ENCODE peak calls at places on chromosomes 6 and 20, in nine cellular contexts. D is neural progenitor cell, Q is GM12865, J is pancreas, I is GM06990, O is HFFc6, S is AG09319, P is cardiac fibroblast, F is GM20000. W is an unnamed sample.

GRCh38 chr6:138989098-138989983 is 1.3 kb upstream of the REPS1 start:
- DNase-seq in S (no peak), D (no peak), I (no peak), Q (no peak), F (no peak), J (no peak), P (no peak), O (no peak), W (no peak)

GRCh38 chr6:63740709-63741108 is 105.1 kb downstream of the PHF3 start:
- DNase-seq in I (no peak), Q (no peak), P (peak; percentile 85), F (no peak), J (no peak), D (no peak), S (peak; percentile 25), O (peak; percentile 80), W (no peak)

GRCh38 chr20:47677314-47678129 is 107.8 kb downstream of the SULF2 start:
- DNase-seq in Q (peak; percentile 76), S (no peak), D (peak; percentile 75), O (no peak), I (peak; percentile 73), J (no peak), F (peak; percentile 83), P (peak; percentile 46), W (peak; percentile 85)

GRCh38 chr6:129267028-129267427 is 384.1 kb downstream of the LAMA2 start:
- DNase-seq in J (no peak), S (no peak), I (no peak), Q (no peak), F (no peak), D (peak; percentile 28), P (no peak), O (no peak), W (no peak)

GRCh38 chr20:25517124-25517523 is 68.2 kb downstream of the NINL start:
- DNase-seq in I (no peak), F (no peak), O (no peak), J (no peak), S (no peak), P (no peak), D (no peak), Q (no peak), W (no peak)

GRCh38 chr6:113654396-113654795 is 202.7 kb upstream of the MARCKS start:
- DNase-seq in Q (no peak), S (no peak), J (peak; percentile 94), O (peak; percentile 59), P (peak; percentile 65), F (no peak), D (no peak), I (no peak), W (no peak)

GRCh38 chr20:63667858-63668257 is 9.7 kb downstream of the RTEL1 start:
- DNase-seq in P (no peak), O (no peak), D (no peak), S (no peak), Q (no peak), F (no peak), I (no peak), J (no peak), W (no peak)

GRCh38 chr6:145865175-145865574 is 50.6 kb upstream of the FBXO30 start:
- DNase-seq in P (no peak), D (peak; percentile 19), O (no peak), Q (peak; percentile 51), I (peak; percentile 15), S (no peak), F (no peak), J (no peak), W (no peak)

GRCh38 chr20:25297141-25297905 is 49.4 kb downstream of the PYGB start:
- DNase-seq in I (no peak), Q (peak; percentile 86), P (no peak), D (no peak), S (no peak), F (peak; percentile 81), J (peak; percentile 53), O (no peak), W (no peak)

DNA sequence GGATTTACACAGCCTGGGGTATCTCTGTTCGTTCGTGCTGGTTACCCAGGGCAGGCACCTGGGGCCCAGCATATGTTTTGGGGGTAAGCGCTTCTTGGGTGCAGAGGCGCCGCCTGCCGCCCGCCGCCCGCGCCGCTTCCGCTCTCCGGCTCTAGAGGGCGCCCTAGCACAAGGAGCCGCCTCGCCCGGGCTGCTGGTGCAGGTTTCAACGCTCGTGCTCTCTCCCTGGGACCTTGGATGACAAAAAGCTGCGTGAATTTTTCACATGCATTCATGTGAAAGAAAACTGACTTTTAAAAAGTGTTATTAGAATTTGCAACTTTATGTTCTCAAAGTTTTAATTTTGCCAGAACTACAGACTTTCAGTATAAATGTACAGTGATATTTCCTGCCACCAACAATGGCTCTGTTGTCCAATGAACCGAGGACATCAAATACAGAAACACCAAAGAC is 32.5 kb downstream of the PRR18 start:
- DNase-seq in J (peak; percentile 88), O (peak; percentile 10), D (peak; percentile 77), P (peak; percentile 56), F (peak; percentile 81), I (peak; percentile 82), S (no peak), Q (peak; percentile 87), W (peak; percentile 91)
- TF ChIP-seq CTCF in J (peak; percentile 99), O (peak; percentile 93), D (peak; percentile 99), P (peak; percentile 90), F (peak; percentile 99), I (peak; percentile 100), S (peak; percentile 99), Q (peak; percentile 99), W (peak; percentile 87)

GRCh38 chr6:126307859-126308258 is 32.1 kb upstream of the CENPW start:
- DNase-seq in D (no peak), O (peak; percentile 77), I (no peak), F (no peak), P (peak; percentile 81), S (no peak), J (no peak), Q (no peak), W (no peak)

GRCh38 chr6:126308367-126308766 is 31.5 kb upstream of the CENPW start:
- DNase-seq in Q (no peak), O (no peak), F (no peak), J (no peak), I (no peak), P (no peak), S (no peak), D (no peak), W (no peak)

DNA sequence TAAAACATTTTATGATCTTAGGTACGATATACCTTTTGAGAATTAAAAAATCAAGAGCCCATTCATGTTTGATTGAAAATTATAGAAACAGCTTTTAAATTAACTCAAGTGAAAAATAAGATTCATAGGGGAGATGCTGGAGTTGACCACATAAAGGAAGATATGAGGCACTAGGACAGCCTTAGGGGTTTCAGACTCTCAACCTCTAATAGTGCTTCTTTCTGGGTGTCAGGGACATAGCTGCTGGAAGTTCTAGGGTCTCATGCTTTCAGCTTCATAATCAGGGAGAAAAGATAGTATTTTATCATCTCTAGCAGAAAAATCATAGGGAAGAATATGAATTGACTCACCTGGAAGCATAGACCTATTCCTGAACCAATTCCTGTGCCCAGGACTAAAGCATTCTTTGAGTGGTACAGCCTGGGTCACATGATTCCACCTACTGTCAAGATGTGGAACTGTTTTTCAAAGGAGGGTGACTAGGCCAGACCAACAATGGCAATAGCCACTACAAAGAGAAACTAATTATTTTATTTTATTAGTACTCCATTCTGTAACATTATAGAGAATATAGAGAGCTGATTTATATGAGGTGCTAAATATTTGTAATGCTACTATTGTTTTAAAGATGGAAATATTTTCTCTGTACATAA is 27.8 kb upstream of the CENPW start:
- DNase-seq in J (no peak), S (no peak), P (peak; percentile 26), O (peak; percentile 7), D (peak; percentile 3), I (no peak), Q (peak; percentile 27), F (peak; percentile 19), W (no peak)
- TF ChIP-seq CTCF in J (no peak), S (peak; percentile 17), P (peak; percentile 41), O (peak; percentile 61), D (peak; percentile 45), I (peak; percentile 48), Q (peak; percentile 25), F (no peak), W (peak; percentile 22)

DNA sequence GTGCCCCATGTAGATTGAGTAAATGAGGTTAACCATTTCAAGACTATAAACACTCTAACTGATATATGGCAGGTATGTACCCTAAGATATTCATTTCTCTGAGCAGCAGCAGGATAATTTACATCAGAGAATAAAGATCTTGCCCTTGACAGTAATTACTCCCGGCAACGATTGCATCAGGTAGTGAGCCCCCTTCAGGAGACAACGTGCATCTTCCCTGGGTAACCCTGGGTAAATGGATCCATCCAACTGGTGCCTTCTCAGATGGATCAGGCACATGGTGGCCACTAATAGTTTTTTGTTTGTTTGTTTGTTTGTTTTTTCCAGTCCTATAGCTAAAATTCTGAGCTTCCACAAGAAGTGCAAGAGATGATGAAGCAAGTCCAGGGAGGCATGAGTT is 469.4 kb upstream of the SLC35B3 start:
- DNase-seq in S (no peak), I (no peak), D (peak; percentile 18), Q (peak; percentile 23), P (no peak), F (no peak), J (no peak), O (no peak), W (no peak)
- TF ChIP-seq CTCF in S (no peak), I (peak; percentile 66), D (peak; percentile 56), Q (peak; percentile 65), P (no peak), F (peak; percentile 18), J (no peak), O (peak; percentile 10), W (no peak)

GRCh38 chr6:112221561-112221960 is 32.8 kb downstream of the LAMA4 start:
- DNase-seq in S (no peak), D (no peak), J (no peak), O (no peak), F (no peak), P (peak; percentile 43), Q (no peak), I (no peak), W (no peak)
- TF ChIP-seq CTCF in S (no peak), D (no peak), J (no peak), O (no peak), F (no peak), P (no peak), Q (no peak), I (no peak), W (no peak)

W was measured in mesothelial cell of epicardium.